ENCODE peak calls at places on chromosomes 12 and 14, in five cellular contexts. X is naive thymus-derived CD4-positive, alpha-beta T cell; G is CD4-positive, alpha-beta T cell; L is upper lobe of left lung; O is CD8-positive, alpha-beta memory T cell. Q is an unnamed sample.

GRCh38 chr12:124482567-124482893 is 84.9 kb downstream of the NCOR2 start:
- DNase-seq in X (no peak), O (no peak), G (no peak), L (no peak), Q (no peak)

GRCh38 chr12:3604750-3605638 is 114.0 kb downstream of the PRMT8 start:
- DNase-seq in O (no peak), G (no peak), X (no peak), L (no peak), Q (no peak)

GRCh38 chr14:101112351-101113107 is 209.0 kb upstream of the RTL1 start:
- DNase-seq in O (no peak), L (peak; percentile 71), G (no peak), X (peak; percentile 17), Q (no peak)

GRCh38 chr14:70045296-70045695 is 143.5 kb downstream of the SLC8A3 start:
- DNase-seq in L (no peak), G (no peak), O (no peak), X (no peak), Q (no peak)

GRCh38 chr12:115362319-115362976 is 678.5 kb upstream of the TBX3 start:
- DNase-seq in L (no peak), G (no peak), O (no peak), X (no peak), Q (no peak)

GRCh38 chr12:72273851-72274284 is 1.7 kb downstream of the TRHDE start:
- DNase-seq in X (no peak), G (no peak), L (peak; percentile 64), O (no peak), Q (no peak)

GRCh38 chr12:46983959-46984833 is 95.2 kb upstream of the PCED1B start:
- DNase-seq in X (no peak), L (no peak), O (peak; percentile 24), G (peak; percentile 2), Q (peak; percentile 43)

GRCh38 chr14:74362361-74362915 is 14.2 kb downstream of the VRTN start:
- DNase-seq in L (no peak), G (peak; percentile 50), X (peak; percentile 58), O (peak; percentile 52), Q (peak; percentile 93)

GRCh38 chr12:113325938-113326337 is 9.0 kb downstream of the SLC8B1 start:
- DNase-seq in X (no peak), G (no peak), L (no peak), O (no peak), Q (no peak)

GRCh38 chr12:88522961-88523360 is 57.3 kb downstream of the KITLG start:
- DNase-seq in O (no peak), L (no peak), G (no peak), X (no peak), Q (no peak)

GRCh38 chr14:51562816-51563215 is 88.9 kb upstream of the FRMD6 start:
- DNase-seq in O (no peak), G (no peak), L (no peak), X (no peak), Q (no peak)

GRCh38 chr12:581321-581720 is 81.9 kb downstream of the NINJ2 start:
- DNase-seq in L (no peak), O (no peak), X (no peak), G (no peak), Q (no peak)

GRCh38 chr14:24351517-24351916 is 11.7 kb upstream of the RIPK3 start:
- DNase-seq in G (no peak), L (no peak), X (no peak), O (no peak), Q (no peak)

GRCh38 chr12:113252494-113252893 is 31.2 kb downstream of the TPCN1 start:
- DNase-seq in O (no peak), X (no peak), L (no peak), G (no peak), Q (no peak)

GRCh38 chr14:49982522-49982951 is 89.7 kb downstream of the ARF6 start:
- DNase-seq in G (no peak), L (no peak), X (no peak), O (no peak), Q (no peak)

GRCh38 chr14:103518416-103519042 is 4.1 kb downstream of the CKB start:
- DNase-seq in O (peak; percentile 52), X (peak; percentile 69), G (peak; percentile 56), L (peak; percentile 93), Q (peak; percentile 73)

GRCh38 chr12:29133141-29133540 is 15.9 kb upstream of the FAR2 start:
- DNase-seq in G (no peak), L (no peak), X (no peak), O (no peak), Q (no peak)

GRCh38 chr12:120399531-120399930 is 30.6 kb upstream of the MSI1 start:
- DNase-seq in O (no peak), X (no peak), L (no peak), G (no peak), Q (no peak)

GRCh38 chr14:50773632-50774541 is 57.1 kb downstream of the NIN start:
- DNase-seq in G (no peak), X (peak; percentile 38), O (no peak), L (no peak), Q (peak; percentile 55)

GRCh38 chr14:95696741-95697140 is 10.5 kb downstream of the TCL1B start:
- DNase-seq in X (no peak), L (no peak), G (no peak), O (no peak), Q (no peak)

GRCh38 chr14:65006251-65006721 is 19.6 kb downstream of the FNTB start:
- DNase-seq in L (no peak), O (no peak), X (no peak), G (no peak), Q (no peak)

GRCh38 chr12:126663304-126664094 is 1598.3 kb downstream of the AACS start:
- DNase-seq in O (no peak), G (no peak), X (no peak), L (no peak), Q (peak; percentile 33)

GRCh38 chr12:84785951-84786350 is 126.6 kb downstream of the SLC6A15 start:
- DNase-seq in L (no peak), G (no peak), O (no peak), X (no peak), Q (no peak)

GRCh38 chr14:66471584-66471983 is 14.6 kb upstream of the CCDC196 start:
- DNase-seq in L (no peak), G (no peak), O (no peak), X (no peak), Q (no peak)

GRCh38 chr12:10362828-10363664 is 26.8 kb downstream of the KLRK1 start:
- DNase-seq in G (no peak), X (no peak), O (no peak), L (no peak), Q (no peak)

GRCh38 chr14:55285048-55285652 is 13.9 kb downstream of the FBXO34 start:
- DNase-seq in X (no peak), L (no peak), O (no peak), G (no peak), Q (no peak)

GRCh38 chr14:104639889-104640548 is 35.4 kb upstream of the TMEM179 start:
- DNase-seq in O (peak; percentile 33), X (peak; percentile 57), L (peak; percentile 92), G (peak; percentile 35), Q (peak; percentile 82)

DNA sequence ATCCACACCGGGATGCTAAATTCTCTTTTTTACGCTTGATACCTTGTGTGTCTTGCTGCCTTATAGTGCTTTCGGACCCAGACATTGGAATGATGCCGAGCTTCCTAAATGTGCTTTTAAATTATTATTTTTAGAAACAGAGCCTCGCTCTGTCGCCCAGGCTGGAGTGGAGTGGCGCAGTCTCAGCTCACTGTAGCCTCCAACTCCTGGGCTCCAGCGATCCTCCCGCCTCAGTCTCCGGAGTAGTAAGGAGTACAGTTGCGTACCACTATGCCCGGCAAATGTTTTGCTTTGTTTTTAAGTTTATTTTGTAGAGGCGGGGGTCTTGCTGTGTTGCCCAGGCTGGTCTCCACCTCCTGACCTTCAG is 489 bp upstream of the EML5 start:
- DNase-seq in G (no peak), L (no peak), X (no peak), O (no peak), Q (no peak)
- H3K27ac ChIP-seq in G (no peak overlapping the region), L (peak overlapping the region; percentile 81), X (peak overlapping the region; percentile 78), O (no peak overlapping the region), Q (no peak overlapping the region)

GRCh38 chr12:105741786-105742566 is 396.8 kb downstream of the NUAK1 start:
- DNase-seq in L (no peak), G (no peak), O (no peak), X (no peak), Q (no peak)

GRCh38 chr12:105738036-105738435 is 400.7 kb downstream of the NUAK1 start:
- DNase-seq in G (no peak), O (no peak), X (no peak), L (peak; percentile 24), Q (no peak)

GRCh38 chr12:105740337-105740736 is 398.4 kb downstream of the NUAK1 start:
- DNase-seq in L (no peak), X (no peak), O (no peak), G (no peak), Q (no peak)

GRCh38 chr12:105742567-105742874 is 396.2 kb downstream of the NUAK1 start:
- DNase-seq in L (no peak), G (no peak), X (no peak), O (no peak), Q (no peak)

DNA sequence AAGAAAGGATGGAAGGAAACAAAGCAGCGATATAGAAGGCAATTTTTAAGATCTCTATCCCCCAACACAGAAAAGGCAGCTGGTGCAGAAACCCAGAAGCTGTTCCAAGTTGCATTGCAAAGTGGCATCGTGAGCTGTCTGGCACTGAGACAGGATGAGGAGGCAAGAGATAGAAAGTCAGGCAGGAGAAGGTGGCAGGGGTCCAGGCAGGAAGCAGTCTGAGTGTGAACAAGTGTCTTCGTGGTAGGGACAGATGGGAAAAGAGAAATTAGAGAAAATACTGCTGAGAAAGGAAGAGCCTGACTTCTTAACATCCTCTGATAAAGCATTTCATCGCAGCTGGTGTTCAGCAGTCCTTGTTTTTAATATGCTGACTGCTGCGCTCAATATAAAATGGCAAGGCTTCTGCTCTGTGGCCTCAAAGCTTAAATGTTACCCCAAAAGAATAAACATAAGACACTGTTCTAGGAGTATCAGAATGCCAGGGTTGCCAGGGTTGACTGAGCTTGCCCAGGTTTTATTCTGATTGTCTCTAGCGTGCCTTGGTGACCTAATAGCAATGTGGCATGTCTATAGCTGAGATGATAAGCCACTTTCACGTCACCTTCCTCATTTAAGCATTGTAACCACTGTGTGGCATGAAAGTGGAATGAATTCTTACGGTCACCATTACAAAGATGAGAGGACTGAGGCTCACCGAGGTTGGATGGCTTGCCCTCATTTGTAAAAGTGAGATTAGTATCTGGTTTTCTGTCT is 397.6 kb downstream of the NUAK1 start:
- DNase-seq in X (no peak), G (no peak), L (no peak), O (no peak), Q (no peak)
- H3K27ac ChIP-seq in X (no peak overlapping the region), G (no peak overlapping the region), L (no peak overlapping the region), O (no peak overlapping the region), Q (no peak overlapping the region)

GRCh38 chr12:131962069-131962468 is 12.3 kb downstream of the EP400 start:
- DNase-seq in L (no peak), G (no peak), O (no peak), X (no peak), Q (no peak)
- H3K27ac ChIP-seq in L (no peak overlapping the region), G (no peak overlapping the region), O (no peak overlapping the region), X (peak overlapping the region; percentile 57), Q (no peak overlapping the region)

DNA sequence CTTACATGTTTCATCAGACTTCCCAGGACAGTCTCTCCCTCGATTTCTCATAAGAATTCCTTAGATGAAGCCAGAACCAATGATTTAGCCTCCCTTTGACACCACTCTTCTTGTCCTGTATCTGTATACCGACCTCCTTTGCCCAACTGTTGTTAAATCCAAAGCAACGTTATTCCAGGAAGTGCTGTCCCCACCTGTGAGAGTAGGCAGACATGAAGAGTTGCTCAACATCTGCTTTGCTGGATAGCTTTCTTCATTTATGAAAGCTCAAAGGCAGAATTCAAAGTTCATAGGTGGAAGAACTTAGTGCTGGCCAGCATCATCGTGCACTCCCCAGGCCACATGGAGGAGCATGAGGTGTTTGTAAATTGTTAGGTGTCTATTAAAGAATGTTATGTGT is 55.6 kb downstream of the GTF2A1 start:
- DNase-seq in L (no peak), G (no peak), X (no peak), O (no peak), Q (no peak)
- H3K27ac ChIP-seq in L (no peak overlapping the region), G (no peak overlapping the region), X (no peak overlapping the region), O (no peak overlapping the region), Q (no peak overlapping the region)